ENCODE peak calls at places on chromosomes 13 and 19, in six cellular contexts. Y is GF-D8; S is WTC11; P is stimulated activated naive B cell treated with anti-CD40 and anti-IgM and Interleukin-4, amounts not matched to agents 10 μg/mL and 1 μg/mL and 100 μg/mL, for 72 hours; T is anterior cingulate cortex; K is neuronal stem cell. U is an unnamed sample.

GRCh38 chr13:40408602-40409001 is 257.8 kb downstream of the FOXO1 start:
- DNase-seq in Y (no peak), S (no peak), P (no peak), T (no peak), K (no peak), U (no peak)

GRCh38 chr19:35122687-35123551 is 7.3 kb downstream of the FXYD3 start:
- DNase-seq in Y (no peak), S (no peak), P (no peak), T (no peak), K (no peak), U (no peak)

GRCh38 chr13:82011355-82011754 is 1670.4 kb upstream of the SPRY2 start:
- DNase-seq in Y (no peak), S (no peak), P (no peak), T (no peak), K (no peak), U (no peak)

GRCh38 chr13:48304132-48304876 is 753 bp downstream of the RB1 start:
- DNase-seq in Y (peak), S (peak), P (peak), T (no peak), K (peak), U (no peak)

GRCh38 chr19:45323671-45324081 is 1.0 kb upstream of the CKM start:
- DNase-seq in Y (no peak), S (peak), P (no peak), T (no peak), K (no peak), U (no peak)

GRCh38 chr19:19240476-19240875 is 28.7 kb downstream of the NCAN start:
- DNase-seq in Y (no peak), S (no peak), P (no peak), T (no peak), K (no peak), U (no peak)

GRCh38 chr13:111899714-111900389 is 167.1 kb upstream of the SOX1 start:
- DNase-seq in Y (no peak), S (no peak), P (no peak), T (no peak), K (no peak), U (no peak)

GRCh38 chr13:82076421-82076820 is 1735.5 kb upstream of the SPRY2 start:
- DNase-seq in Y (no peak), S (no peak), P (no peak), T (no peak), K (no peak), U (no peak)

GRCh38 chr19:13014101-13014920 is 19.0 kb downstream of the NFIX start:
- DNase-seq in Y (peak), S (peak), P (no peak), T (peak), K (no peak), U (peak)

GRCh38 chr13:27953671-27954405 is 15.3 kb downstream of the CDX2 start:
- DNase-seq in Y (peak), S (peak), P (peak), T (peak), K (peak), U (no peak)

GRCh38 chr13:109790071-109790470 is 3.7 kb upstream of the IRS2 start:
- DNase-seq in Y (peak), S (no peak), P (no peak), T (no peak), K (no peak), U (no peak)

GRCh38 chr19:55082023-55082851 is 6.6 kb downstream of the EPS8L1 start:
- DNase-seq in Y (peak), S (peak), P (no peak), T (no peak), K (no peak), U (no peak)

GRCh38 chr13:96821381-96821780 is 172.9 kb downstream of the OXGR1 start:
- DNase-seq in Y (no peak), S (no peak), P (no peak), T (no peak), K (no peak), U (no peak)

GRCh38 chr19:18788782-18789421 is 2.2 kb downstream of the COMP start:
- DNase-seq in Y (no peak), S (peak), P (no peak), T (no peak), K (no peak), U (no peak)

GRCh38 chr19:58330458-58330857 is 3.7 kb downstream of the ZSCAN22 start:
- DNase-seq in Y (no peak), S (no peak), P (no peak), T (peak), K (no peak), U (peak)

GRCh38 chr13:107299717-107300116 is 731.8 kb upstream of the ARGLU1 start:
- DNase-seq in Y (no peak), S (no peak), P (no peak), T (no peak), K (no peak), U (no peak)

GRCh38 chr13:113086991-113087922 is 18.3 kb upstream of the F7 start:
- DNase-seq in Y (no peak), S (no peak), P (no peak), T (no peak), K (no peak), U (no peak)

GRCh38 chr13:30429721-30430694 is 7.7 kb downstream of the UBE2L5 start:
- DNase-seq in Y (no peak), S (no peak), P (no peak), T (no peak), K (no peak), U (no peak)

GRCh38 chr19:56291857-56292256 is 19.3 kb downstream of the EDDM13 start:
- DNase-seq in Y (no peak), S (no peak), P (no peak), T (no peak), K (no peak), U (no peak)

GRCh38 chr13:28501547-28501946 is 6.6 kb upstream of the FLT1 start:
- DNase-seq in Y (no peak), S (no peak), P (no peak), T (no peak), K (no peak), U (no peak)

GRCh38 chr13:80454245-80454644 is 113.3 kb upstream of the SPRY2 start:
- DNase-seq in Y (peak), S (no peak), P (peak), T (no peak), K (no peak), U (no peak)

GRCh38 chr13:44142911-44143665 is 230.5 kb upstream of the SERP2 start:
- DNase-seq in Y (no peak), S (no peak), P (no peak), T (no peak), K (no peak), U (no peak)

U was measured in substantia nigra.